ENCODE peak calls at places on chromosomes 7 and 10, in five cellular contexts. One of them, this sample, is unnamed.

GRCh38 chr7:51229106-51229537 is 87.5 kb downstream of the COBL start:
- DNase-seq in GM12878: no peak
- DNase-seq in HepG2: no peak
- DNase-seq in NT2/D1: no peak
- DNase-seq in H1: no peak
- DNase-seq in this sample: no peak

GRCh38 chr10:74612195-74612594 is 214.2 kb upstream of the KAT6B start:
- DNase-seq in GM12878: no peak
- DNase-seq in HepG2: no peak
- DNase-seq in NT2/D1: no peak
- DNase-seq in H1: no peak
- DNase-seq in this sample: no peak

GRCh38 chr10:79137826-79138225 is 69.1 kb downstream of the ZMIZ1 start:
- DNase-seq in GM12878: peak; percentile 26
- DNase-seq in HepG2: no peak
- DNase-seq in NT2/D1: no peak
- DNase-seq in H1: no peak
- DNase-seq in this sample: no peak

GRCh38 chr7:8149222-8149621 is 112.7 kb downstream of the ICA1 start:
- DNase-seq in GM12878: no peak
- DNase-seq in HepG2: no peak
- DNase-seq in NT2/D1: no peak
- DNase-seq in H1: no peak
- DNase-seq in this sample: no peak

GRCh38 chr7:48389977-48390376 is 218.7 kb downstream of the ABCA13 start:
- DNase-seq in GM12878: no peak
- DNase-seq in HepG2: no peak
- DNase-seq in NT2/D1: no peak
- DNase-seq in H1: no peak
- DNase-seq in this sample: no peak

GRCh38 chr7:28703054-28703765 is 254.9 kb downstream of the TRIL start:
- DNase-seq in GM12878: no peak
- DNase-seq in HepG2: no peak
- DNase-seq in NT2/D1: no peak
- DNase-seq in H1: no peak
- DNase-seq in this sample: no peak

GRCh38 chr7:17599733-17600685 is 301.6 kb downstream of the AHR start:
- DNase-seq in GM12878: no peak
- DNase-seq in HepG2: peak; percentile 45
- DNase-seq in NT2/D1: no peak
- DNase-seq in H1: no peak
- DNase-seq in this sample: no peak

GRCh38 chr7:43385856-43386255 is 197.1 kb upstream of the STK17A start:
- DNase-seq in GM12878: no peak
- DNase-seq in HepG2: no peak
- DNase-seq in NT2/D1: no peak
- DNase-seq in H1: no peak
- DNase-seq in this sample: no peak

GRCh38 chr7:148058092-148058491 is 532.5 kb upstream of the C7orf33 start:
- DNase-seq in GM12878: no peak
- DNase-seq in HepG2: no peak
- DNase-seq in NT2/D1: no peak
- DNase-seq in H1: no peak
- DNase-seq in this sample: no peak

GRCh38 chr10:59991661-59992060 is 85.3 kb upstream of the CCDC6 start:
- DNase-seq in GM12878: no peak
- DNase-seq in HepG2: no peak
- DNase-seq in NT2/D1: no peak
- DNase-seq in H1: no peak
- DNase-seq in this sample: peak; percentile 25

GRCh38 chr7:22418251-22419046 is 61.5 kb upstream of the RAPGEF5 start:
- DNase-seq in GM12878: no peak
- DNase-seq in HepG2: no peak
- DNase-seq in NT2/D1: no peak
- DNase-seq in H1: no peak
- DNase-seq in this sample: no peak

GRCh38 chr7:157464971-157465481 is 128.2 kb downstream of the DNAJB6 start:
- DNase-seq in GM12878: no peak
- DNase-seq in HepG2: no peak
- DNase-seq in NT2/D1: no peak
- DNase-seq in H1: no peak
- DNase-seq in this sample: no peak

GRCh38 chr10:34397324-34397723 is 417.8 kb downstream of the PARD3 start:
- DNase-seq in GM12878: no peak
- DNase-seq in HepG2: no peak
- DNase-seq in NT2/D1: no peak
- DNase-seq in H1: no peak
- DNase-seq in this sample: no peak

GRCh38 chr7:30935569-30935877 is 23.9 kb downstream of the AQP1 start:
- DNase-seq in GM12878: no peak
- DNase-seq in HepG2: no peak
- DNase-seq in NT2/D1: no peak
- DNase-seq in H1: no peak
- DNase-seq in this sample: no peak

GRCh38 chr7:80131675-80132435 is 2.8 kb upstream of the GNAI1 start:
- DNase-seq in GM12878: no peak
- DNase-seq in HepG2: no peak
- DNase-seq in NT2/D1: no peak
- DNase-seq in H1: no peak
- DNase-seq in this sample: no peak

GRCh38 chr7:30771859-30772429 is 727 bp downstream of the MINDY4 start:
- DNase-seq in GM12878: no peak
- DNase-seq in HepG2: no peak
- DNase-seq in NT2/D1: no peak
- DNase-seq in H1: no peak
- DNase-seq in this sample: peak; percentile 25

GRCh38 chr7:117673839-117674238 is 194.0 kb downstream of the CFTR start:
- DNase-seq in GM12878: no peak
- DNase-seq in HepG2: peak; percentile 7
- DNase-seq in NT2/D1: no peak
- DNase-seq in H1: no peak
- DNase-seq in this sample: no peak

GRCh38 chr10:42809670-42810069 is 27.1 kb downstream of the BMS1 start:
- DNase-seq in GM12878: no peak
- DNase-seq in HepG2: no peak
- DNase-seq in NT2/D1: no peak
- DNase-seq in H1: no peak
- DNase-seq in this sample: no peak

GRCh38 chr7:46945328-46945727 is 636.6 kb downstream of the TNS3 start:
- DNase-seq in GM12878: no peak
- DNase-seq in HepG2: no peak
- DNase-seq in NT2/D1: no peak
- DNase-seq in H1: no peak
- DNase-seq in this sample: no peak

GRCh38 chr7:132773527-132773956 is 197.3 kb upstream of the PLXNA4 start:
- DNase-seq in GM12878: no peak
- DNase-seq in HepG2: no peak
- DNase-seq in NT2/D1: no peak
- DNase-seq in H1: no peak
- DNase-seq in this sample: no peak

GRCh38 chr7:24740821-24741220 is 16.4 kb downstream of the GSDME start:
- DNase-seq in GM12878: no peak
- DNase-seq in HepG2: no peak
- DNase-seq in NT2/D1: no peak
- DNase-seq in H1: no peak
- DNase-seq in this sample: no peak

GRCh38 chr10:90589825-90590224 is 268.0 kb downstream of the HTR7 start:
- DNase-seq in GM12878: no peak
- DNase-seq in HepG2: no peak
- DNase-seq in NT2/D1: no peak
- DNase-seq in H1: no peak
- DNase-seq in this sample: no peak

GRCh38 chr7:156234192-156234591 is 406.4 kb upstream of the RNF32 start:
- DNase-seq in GM12878: no peak
- DNase-seq in HepG2: no peak
- DNase-seq in NT2/D1: no peak
- DNase-seq in H1: no peak
- DNase-seq in this sample: no peak

GRCh38 chr10:76403876-76404275 is 972.5 kb downstream of the LRMDA start:
- DNase-seq in GM12878: no peak
- DNase-seq in HepG2: no peak
- DNase-seq in NT2/D1: no peak
- DNase-seq in H1: no peak
- DNase-seq in this sample: no peak

GRCh38 chr10:494556-494955 is 194.9 kb downstream of the DIP2C start:
- DNase-seq in GM12878: no peak
- DNase-seq in HepG2: no peak
- DNase-seq in NT2/D1: no peak
- DNase-seq in H1: no peak
- DNase-seq in this sample: no peak

GRCh38 chr10:114711487-114712250 is 53.6 kb upstream of the ABLIM1 start:
- DNase-seq in GM12878: no peak
- DNase-seq in HepG2: no peak
- DNase-seq in NT2/D1: no peak
- DNase-seq in H1: no peak
- DNase-seq in this sample: no peak

GRCh38 chr7:64807731-64808365 is 13.6 kb downstream of the ZNF138 start:
- DNase-seq in GM12878: no peak
- DNase-seq in HepG2: no peak
- DNase-seq in NT2/D1: no peak
- DNase-seq in H1: no peak
- DNase-seq in this sample: no peak

GRCh38 chr7:79979437-79979836 is 155.2 kb upstream of the GNAI1 start:
- DNase-seq in GM12878: no peak
- DNase-seq in HepG2: no peak
- DNase-seq in NT2/D1: no peak
- DNase-seq in H1: no peak
- DNase-seq in this sample: no peak

GRCh38 chr10:3647074-3647473 is 137.9 kb downstream of the KLF6 start:
- DNase-seq in GM12878: peak; percentile 27
- DNase-seq in HepG2: no peak
- DNase-seq in NT2/D1: no peak
- DNase-seq in H1: no peak
- DNase-seq in this sample: no peak

GRCh38 chr10:116715839-116716377 is 26.5 kb downstream of the HSPA12A start:
- DNase-seq in GM12878: no peak
- DNase-seq in HepG2: no peak
- DNase-seq in NT2/D1: no peak
- DNase-seq in H1: no peak
- DNase-seq in this sample: no peak

GRCh38 chr10:109784236-109784635 is 139.1 kb downstream of the XPNPEP1 start:
- DNase-seq in GM12878: no peak
- DNase-seq in HepG2: no peak
- DNase-seq in NT2/D1: no peak
- DNase-seq in H1: no peak
- DNase-seq in this sample: no peak

GRCh38 chr10:97532935-97533671 is 34.4 kb downstream of the UBTD1 start:
- DNase-seq in GM12878: no peak
- DNase-seq in HepG2: no peak
- DNase-seq in NT2/D1: no peak
- DNase-seq in H1: no peak
- DNase-seq in this sample: no peak

DNA sequence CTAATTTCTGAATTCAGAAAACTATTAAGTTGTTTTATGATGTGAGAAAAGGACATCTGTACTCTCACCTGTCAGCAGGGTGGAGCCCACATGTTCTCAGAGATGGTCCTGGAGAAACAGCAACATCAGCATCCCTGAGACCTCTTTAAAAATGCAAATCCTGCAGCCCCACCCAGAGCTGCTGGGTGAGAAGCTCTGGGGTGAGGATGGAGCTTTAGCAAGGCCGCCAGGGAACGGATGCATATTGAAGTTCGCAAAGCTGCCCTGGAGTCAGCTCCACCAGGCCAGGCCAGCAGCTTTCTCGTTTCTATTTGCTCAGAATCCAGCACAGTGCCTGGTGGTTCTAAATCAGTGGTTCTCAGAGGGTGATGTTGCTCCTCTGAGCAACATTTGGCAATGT is 49.1 kb downstream of the PRKCQ start:
- DNase-seq in GM12878: no peak
- DNase-seq in HepG2: no peak
- DNase-seq in NT2/D1: peak; percentile 11
- DNase-seq in H1: no peak
- DNase-seq in this sample: no peak
- TF ChIP-seq SUZ12 in GM12878: no peak
- TF ChIP-seq SUZ12 in HepG2: no peak
- TF ChIP-seq SUZ12 in NT2/D1: no peak
- TF ChIP-seq SUZ12 in H1: no peak
- TF ChIP-seq SUZ12 in this sample: no peak

GRCh38 chr7:90025771-90026170 is 128.5 kb upstream of the STEAP1 start:
- DNase-seq in GM12878: no peak
- DNase-seq in HepG2: no peak
- DNase-seq in NT2/D1: no peak
- DNase-seq in H1: no peak
- DNase-seq in this sample: no peak
- TF ChIP-seq SUZ12 in GM12878: no peak
- TF ChIP-seq SUZ12 in HepG2: no peak
- TF ChIP-seq SUZ12 in NT2/D1: no peak
- TF ChIP-seq SUZ12 in H1: no peak
- TF ChIP-seq SUZ12 in this sample: no peak

GRCh38 chr7:136513744-136514143 is 354.7 kb upstream of the CHRM2 start:
- DNase-seq in GM12878: no peak
- DNase-seq in HepG2: no peak
- DNase-seq in NT2/D1: no peak
- DNase-seq in H1: no peak
- DNase-seq in this sample: no peak
- TF ChIP-seq SUZ12 in GM12878: no peak
- TF ChIP-seq SUZ12 in HepG2: no peak
- TF ChIP-seq SUZ12 in NT2/D1: no peak
- TF ChIP-seq SUZ12 in H1: no peak
- TF ChIP-seq SUZ12 in this sample: no peak

GRCh38 chr7:41921453-41921912 is 218.6 kb upstream of the INHBA start:
- DNase-seq in GM12878: no peak
- DNase-seq in HepG2: no peak
- DNase-seq in NT2/D1: no peak
- DNase-seq in H1: no peak
- DNase-seq in this sample: no peak

GRCh38 chr7:41915861-41916260 is 213.0 kb upstream of the INHBA start:
- DNase-seq in GM12878: no peak
- DNase-seq in HepG2: no peak
- DNase-seq in NT2/D1: no peak
- DNase-seq in H1: no peak
- DNase-seq in this sample: no peak

GRCh38 chr7:41912851-41913580 is 210.1 kb upstream of the INHBA start:
- DNase-seq in GM12878: no peak
- DNase-seq in HepG2: no peak
- DNase-seq in NT2/D1: no peak
- DNase-seq in H1: no peak
- DNase-seq in this sample: no peak

GRCh38 chr7:41916450-41916927 is 213.6 kb upstream of the INHBA start:
- DNase-seq in GM12878: no peak
- DNase-seq in HepG2: no peak
- DNase-seq in NT2/D1: no peak
- DNase-seq in H1: no peak
- DNase-seq in this sample: no peak

GRCh38 chr7:41918597-41918996 is 215.7 kb upstream of the INHBA start:
- DNase-seq in GM12878: no peak
- DNase-seq in HepG2: no peak
- DNase-seq in NT2/D1: no peak
- DNase-seq in H1: no peak
- DNase-seq in this sample: no peak
- TF ChIP-seq SUZ12 in GM12878: no peak
- TF ChIP-seq SUZ12 in HepG2: no peak
- TF ChIP-seq SUZ12 in NT2/D1: no peak
- TF ChIP-seq SUZ12 in H1: no peak
- TF ChIP-seq SUZ12 in this sample: no peak

GRCh38 chr10:132265878-132266496 is 41.8 kb downstream of the STK32C start:
- DNase-seq in GM12878: no peak
- DNase-seq in HepG2: no peak
- DNase-seq in NT2/D1: no peak
- DNase-seq in H1: no peak
- DNase-seq in this sample: no peak
- TF ChIP-seq SUZ12 in GM12878: no peak
- TF ChIP-seq SUZ12 in HepG2: no peak
- TF ChIP-seq SUZ12 in NT2/D1: no peak
- TF ChIP-seq SUZ12 in H1: no peak
- TF ChIP-seq SUZ12 in this sample: no peak

GRCh38 chr10:8061274-8062211 is 7.1 kb downstream of the GATA3 start:
- DNase-seq in GM12878: no peak
- DNase-seq in HepG2: no peak
- DNase-seq in NT2/D1: no peak
- DNase-seq in H1: no peak
- DNase-seq in this sample: no peak
- TF ChIP-seq SUZ12 in GM12878: no peak
- TF ChIP-seq SUZ12 in HepG2: no peak
- TF ChIP-seq SUZ12 in NT2/D1: no peak
- TF ChIP-seq SUZ12 in H1: peak; percentile 57
- TF ChIP-seq SUZ12 in this sample: no peak

This sample was measured in HEK293T.